ENCODE peak calls at places on chromosomes 2 and 18, in four cellular contexts. One of them, this sample, is unnamed.

GRCh38 chr2:199302851-199303250 is 154.9 kb downstream of the SATB2 start:
- DNase-seq in omental fat pad: no peak
- DNase-seq in progenitor cell of endocrine pancreas: no peak
- DNase-seq in bronchial epithelial cell: no peak
- DNase-seq in this sample: no peak

GRCh38 chr2:109631741-109632140 is 17.6 kb downstream of the SOWAHC start:
- DNase-seq in omental fat pad: no peak
- DNase-seq in progenitor cell of endocrine pancreas: no peak
- DNase-seq in bronchial epithelial cell: no peak
- DNase-seq in this sample: no peak

GRCh38 chr2:133599211-133599610 is 30.9 kb upstream of the NCKAP5 start:
- DNase-seq in omental fat pad: no peak
- DNase-seq in progenitor cell of endocrine pancreas: no peak
- DNase-seq in bronchial epithelial cell: no peak
- DNase-seq in this sample: no peak

GRCh38 chr2:231680284-231680991 is 27.9 kb upstream of the PTMA start:
- DNase-seq in omental fat pad: no peak
- DNase-seq in progenitor cell of endocrine pancreas: peak; percentile 64
- DNase-seq in bronchial epithelial cell: peak; percentile 47
- DNase-seq in this sample: peak; percentile 77

GRCh38 chr2:22497789-22498188 is 887.2 kb upstream of the KLHL29 start:
- DNase-seq in omental fat pad: no peak
- DNase-seq in progenitor cell of endocrine pancreas: no peak
- DNase-seq in bronchial epithelial cell: no peak
- DNase-seq in this sample: no peak

GRCh38 chr2:121093735-121094520 is 191.1 kb downstream of the TFCP2L1 start:
- DNase-seq in omental fat pad: no peak
- DNase-seq in progenitor cell of endocrine pancreas: no peak
- DNase-seq in bronchial epithelial cell: no peak
- DNase-seq in this sample: no peak

GRCh38 chr18:3661121-3661520 is 211.1 kb downstream of the TGIF1 start:
- DNase-seq in omental fat pad: no peak
- DNase-seq in progenitor cell of endocrine pancreas: no peak
- DNase-seq in bronchial epithelial cell: no peak
- DNase-seq in this sample: no peak

GRCh38 chr18:80167331-80167730 is 58.3 kb downstream of the ADNP2 start:
- DNase-seq in omental fat pad: no peak
- DNase-seq in progenitor cell of endocrine pancreas: no peak
- DNase-seq in bronchial epithelial cell: no peak
- DNase-seq in this sample: no peak

GRCh38 chr2:181326605-181327004 is 130.6 kb upstream of the ITGA4 start:
- DNase-seq in omental fat pad: no peak
- DNase-seq in progenitor cell of endocrine pancreas: no peak
- DNase-seq in bronchial epithelial cell: no peak
- DNase-seq in this sample: no peak

GRCh38 chr2:104982111-104982510 is 55.8 kb upstream of the MRPS9 start:
- DNase-seq in omental fat pad: no peak
- DNase-seq in progenitor cell of endocrine pancreas: no peak
- DNase-seq in bronchial epithelial cell: no peak
- DNase-seq in this sample: no peak

GRCh38 chr2:236555486-236555885 is 14.1 kb upstream of the ACKR3 start:
- DNase-seq in omental fat pad: no peak
- DNase-seq in progenitor cell of endocrine pancreas: no peak
- DNase-seq in bronchial epithelial cell: no peak
- DNase-seq in this sample: no peak

GRCh38 chr2:125471963-125472362 is 1184.0 kb upstream of the GYPC start:
- DNase-seq in omental fat pad: no peak
- DNase-seq in progenitor cell of endocrine pancreas: peak; percentile 54
- DNase-seq in bronchial epithelial cell: peak; percentile 4
- DNase-seq in this sample: peak; percentile 51

GRCh38 chr2:237132799-237133198 is 47.1 kb downstream of the COPS8 start:
- DNase-seq in omental fat pad: no peak
- DNase-seq in progenitor cell of endocrine pancreas: no peak
- DNase-seq in bronchial epithelial cell: no peak
- DNase-seq in this sample: no peak

GRCh38 chr2:234792566-234792965 is 159.3 kb upstream of the SH3BP4 start:
- DNase-seq in omental fat pad: no peak
- DNase-seq in progenitor cell of endocrine pancreas: no peak
- DNase-seq in bronchial epithelial cell: no peak
- DNase-seq in this sample: no peak

GRCh38 chr2:238170386-238171071 is 11.8 kb downstream of the ERFE start:
- DNase-seq in omental fat pad: no peak
- DNase-seq in progenitor cell of endocrine pancreas: no peak
- DNase-seq in bronchial epithelial cell: no peak
- DNase-seq in this sample: no peak

DNA sequence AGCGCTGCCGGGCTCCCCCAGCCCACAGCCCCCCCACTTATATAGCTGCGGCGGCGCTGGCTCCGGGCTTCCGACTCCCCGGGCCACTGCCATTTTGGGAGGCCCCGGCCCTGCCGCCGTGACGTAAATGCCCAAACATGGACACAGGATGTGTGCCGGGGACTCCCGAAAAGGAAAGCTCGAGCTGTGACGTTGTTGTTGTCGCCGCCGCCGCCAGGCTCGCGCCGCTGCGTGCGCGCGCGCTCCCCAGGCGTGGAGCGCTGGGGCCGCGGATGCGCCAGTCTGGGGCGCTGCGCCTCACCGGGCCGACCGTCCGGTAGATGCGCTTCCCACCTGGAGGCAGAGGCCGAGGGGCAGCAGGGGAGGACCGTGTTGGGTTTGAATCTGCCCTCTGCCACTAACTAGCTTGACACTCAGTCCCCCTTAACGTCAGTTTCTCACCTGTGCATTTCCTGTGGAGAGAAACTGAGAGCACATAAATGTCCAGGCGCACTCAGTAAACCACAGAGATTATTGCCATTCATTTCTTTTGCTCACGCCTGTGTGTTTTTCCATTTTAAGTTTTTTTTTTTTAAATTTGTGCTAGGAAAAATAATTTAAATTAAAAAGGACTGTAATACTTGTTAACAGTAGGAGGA is at the start of gene EGR4:
- DNase-seq in omental fat pad: no peak
- DNase-seq in progenitor cell of endocrine pancreas: peak; percentile 43
- DNase-seq in bronchial epithelial cell: peak; percentile 56
- DNase-seq in this sample: peak; percentile 75
- TF ChIP-seq CTCF in omental fat pad: no peak
- TF ChIP-seq CTCF in progenitor cell of endocrine pancreas: no peak
- TF ChIP-seq CTCF in bronchial epithelial cell: no peak
- TF ChIP-seq CTCF in this sample: no peak

DNA sequence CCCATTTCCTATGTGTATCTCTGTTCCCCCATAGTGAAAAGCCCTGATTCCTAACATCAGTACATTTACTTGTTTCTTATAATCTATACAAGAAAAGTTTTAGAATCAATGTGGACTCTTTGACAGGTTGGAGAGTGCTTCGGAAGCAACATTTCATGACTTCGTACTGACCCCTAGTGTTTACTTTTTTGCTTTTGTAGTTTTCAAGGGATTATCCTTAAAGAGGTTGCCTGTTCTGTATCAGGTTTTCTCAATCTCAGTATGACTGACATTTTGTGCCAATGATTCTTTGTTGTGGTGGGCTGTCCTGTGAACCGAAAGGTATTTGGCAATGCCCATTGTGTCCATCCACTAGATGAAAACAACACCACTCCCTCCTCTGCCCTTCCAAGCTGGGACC is 43.3 kb upstream of the SERPINB2 start:
- DNase-seq in omental fat pad: no peak
- DNase-seq in progenitor cell of endocrine pancreas: no peak
- DNase-seq in bronchial epithelial cell: peak; percentile 68
- DNase-seq in this sample: peak; percentile 68
- TF ChIP-seq CTCF in omental fat pad: no peak
- TF ChIP-seq CTCF in progenitor cell of endocrine pancreas: peak; percentile 57
- TF ChIP-seq CTCF in bronchial epithelial cell: peak; percentile 40
- TF ChIP-seq CTCF in this sample: peak; percentile 65

GRCh38 chr2:215946581-215946980 is 66.8 kb downstream of the MREG start:
- DNase-seq in omental fat pad: no peak
- DNase-seq in progenitor cell of endocrine pancreas: no peak
- DNase-seq in bronchial epithelial cell: no peak
- DNase-seq in this sample: no peak

GRCh38 chr2:215948051-215948450 is 65.3 kb downstream of the MREG start:
- DNase-seq in omental fat pad: no peak
- DNase-seq in progenitor cell of endocrine pancreas: no peak
- DNase-seq in bronchial epithelial cell: no peak
- DNase-seq in this sample: no peak

GRCh38 chr2:215951558-215951957 is 61.8 kb downstream of the MREG start:
- DNase-seq in omental fat pad: no peak
- DNase-seq in progenitor cell of endocrine pancreas: no peak
- DNase-seq in bronchial epithelial cell: no peak
- DNase-seq in this sample: no peak

GRCh38 chr2:215952860-215953637 is 60.3 kb downstream of the MREG start:
- DNase-seq in omental fat pad: no peak
- DNase-seq in progenitor cell of endocrine pancreas: no peak
- DNase-seq in bronchial epithelial cell: no peak
- DNase-seq in this sample: no peak

GRCh38 chr2:215950009-215950408 is 63.3 kb downstream of the MREG start:
- DNase-seq in omental fat pad: no peak
- DNase-seq in progenitor cell of endocrine pancreas: no peak
- DNase-seq in bronchial epithelial cell: peak; percentile 75
- DNase-seq in this sample: peak; percentile 64
- TF ChIP-seq CTCF in omental fat pad: no peak
- TF ChIP-seq CTCF in progenitor cell of endocrine pancreas: peak; percentile 53
- TF ChIP-seq CTCF in bronchial epithelial cell: peak; percentile 60
- TF ChIP-seq CTCF in this sample: peak; percentile 56

DNA sequence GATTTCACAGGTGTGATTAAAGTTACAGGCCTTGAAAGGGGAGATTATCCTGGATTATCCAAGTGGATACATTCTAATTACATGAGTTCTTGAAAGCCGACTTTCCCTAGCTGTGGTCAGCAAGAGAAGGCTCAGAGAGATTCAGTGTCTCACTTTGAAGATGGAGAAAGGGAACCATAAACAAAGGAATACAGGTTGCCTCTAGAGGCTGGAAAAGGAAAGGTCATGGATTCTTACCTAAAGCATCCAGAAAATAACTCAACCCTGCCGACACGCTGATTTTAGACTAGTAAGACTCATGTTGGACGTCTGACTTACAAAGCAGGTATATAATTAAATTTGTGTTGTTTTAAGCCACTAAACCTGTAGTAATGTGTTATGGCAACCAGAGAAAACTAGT is 1095.7 kb upstream of the ZEB2 start:
- DNase-seq in omental fat pad: no peak
- DNase-seq in progenitor cell of endocrine pancreas: no peak
- DNase-seq in bronchial epithelial cell: no peak
- DNase-seq in this sample: no peak
- TF ChIP-seq CTCF in omental fat pad: no peak
- TF ChIP-seq CTCF in progenitor cell of endocrine pancreas: no peak
- TF ChIP-seq CTCF in bronchial epithelial cell: no peak
- TF ChIP-seq CTCF in this sample: no peak

GRCh38 chr18:64019922-64020756 is 50.3 kb downstream of the SERPINB8 start:
- DNase-seq in omental fat pad: no peak
- DNase-seq in progenitor cell of endocrine pancreas: no peak
- DNase-seq in bronchial epithelial cell: no peak
- DNase-seq in this sample: no peak

DNA sequence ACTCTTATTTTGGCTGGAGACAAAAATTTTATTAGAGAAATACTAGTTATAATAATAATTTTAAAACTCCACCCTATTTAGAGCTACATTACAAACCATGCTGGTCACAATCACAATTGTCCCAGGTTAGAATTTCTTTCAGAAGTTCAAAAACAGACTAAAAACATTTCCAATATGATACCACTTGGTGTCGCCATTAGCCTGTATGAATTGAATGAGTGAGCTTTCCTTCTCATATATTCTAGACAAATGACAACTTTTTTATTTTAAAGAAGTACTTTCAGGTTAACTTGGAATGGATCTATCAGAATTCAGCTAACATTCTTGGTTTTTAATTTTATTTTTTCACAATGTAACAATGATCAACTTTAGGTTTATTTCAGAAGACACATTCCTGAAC is 48.0 kb downstream of the SERPINB8 start:
- DNase-seq in omental fat pad: no peak
- DNase-seq in progenitor cell of endocrine pancreas: no peak
- DNase-seq in bronchial epithelial cell: peak; percentile 37
- DNase-seq in this sample: peak; percentile 62
- TF ChIP-seq CTCF in omental fat pad: no peak
- TF ChIP-seq CTCF in progenitor cell of endocrine pancreas: peak; percentile 76
- TF ChIP-seq CTCF in bronchial epithelial cell: no peak
- TF ChIP-seq CTCF in this sample: peak; percentile 51

GRCh38 chr2:45168731-45169338 is 159.6 kb upstream of the SIX2 start:
- DNase-seq in omental fat pad: no peak
- DNase-seq in progenitor cell of endocrine pancreas: no peak
- DNase-seq in bronchial epithelial cell: peak; percentile 11
- DNase-seq in this sample: peak; percentile 65
- TF ChIP-seq CTCF in omental fat pad: no peak
- TF ChIP-seq CTCF in progenitor cell of endocrine pancreas: no peak
- TF ChIP-seq CTCF in bronchial epithelial cell: peak; percentile 5
- TF ChIP-seq CTCF in this sample: no peak

GRCh38 chr2:189702071-189702470 is 27.6 kb downstream of the ANKAR start:
- DNase-seq in omental fat pad: no peak
- DNase-seq in progenitor cell of endocrine pancreas: no peak
- DNase-seq in bronchial epithelial cell: peak; percentile 2
- DNase-seq in this sample: no peak
- TF ChIP-seq CTCF in omental fat pad: no peak
- TF ChIP-seq CTCF in progenitor cell of endocrine pancreas: peak; percentile 16
- TF ChIP-seq CTCF in bronchial epithelial cell: no peak
- TF ChIP-seq CTCF in this sample: no peak

This sample was measured in MCF 10A.